ENCODE peak calls at places on chromosomes 1 and 21, in four cellular contexts. L is DMS53, E is AG08395, J is AG04449. N is an unnamed sample.

GRCh38 chr1:235253219-235253640 is 74.7 kb downstream of the ARID4B start:
- DNase-seq in L (peak), E (peak), J (no peak), N (peak)

GRCh38 chr1:77533660-77534295 is 148.7 kb downstream of the ZZZ3 start:
- DNase-seq in L (peak), E (peak), J (no peak), N (peak)

GRCh38 chr1:29441916-29442668 is 205.8 kb downstream of the PTPRU start:
- DNase-seq in L (no peak), E (no peak), J (no peak), N (no peak)

GRCh38 chr1:20448626-20449215 is 37.3 kb downstream of the CAMK2N1 start:
- DNase-seq in L (no peak), E (no peak), J (no peak), N (no peak)

GRCh38 chr1:56577859-56578663 is 1.3 kb downstream of the PLPP3 start:
- DNase-seq in L (peak), E (peak), J (no peak), N (no peak)

GRCh38 chr1:2650967-2651645 is 18.3 kb upstream of the MMEL1 start:
- DNase-seq in L (no peak), E (no peak), J (no peak), N (no peak)

GRCh38 chr1:18529714-18530113 is 49.0 kb downstream of the KLHDC7A start:
- DNase-seq in L (no peak), E (no peak), J (no peak), N (no peak)

GRCh38 chr1:53860967-53861411 is 22.9 kb upstream of the NDC1 start:
- DNase-seq in L (peak), E (peak), J (no peak), N (peak)

GRCh38 chr1:230517786-230518185 is 91.7 kb upstream of the PGBD5 start:
- DNase-seq in L (peak), E (no peak), J (no peak), N (no peak)

GRCh38 chr1:52552236-52552504 is 722 bp downstream of the TUT4 start:
- DNase-seq in L (peak), E (peak), J (no peak), N (no peak)

GRCh38 chr1:43540653-43541071 is 10.0 kb downstream of the PTPRF start:
- DNase-seq in L (no peak), E (peak), J (no peak), N (no peak)

GRCh38 chr21:46081022-46081861 is 16.7 kb upstream of the COL6A2 start:
- DNase-seq in L (no peak), E (peak), J (no peak), N (no peak)

GRCh38 chr1:16608838-16609560 is 4.4 kb downstream of the NBPF1 start:
- DNase-seq in L (peak), E (no peak), J (no peak), N (no peak)

GRCh38 chr1:160125761-160126160 is 10.2 kb downstream of the ATP1A2 start:
- DNase-seq in L (no peak), E (no peak), J (no peak), N (peak)

GRCh38 chr1:209927466-209927865 is 10.6 kb upstream of the SYT14 start:
- DNase-seq in L (no peak), E (no peak), J (no peak), N (no peak)

GRCh38 chr1:11486610-11487009 is 7.7 kb downstream of the DISP3 start:
- DNase-seq in L (no peak), E (no peak), J (no peak), N (no peak)

GRCh38 chr1:162276493-162276892 is 100.2 kb downstream of the SPATA46 start:
- DNase-seq in L (peak), E (peak), J (no peak), N (peak)

GRCh38 chr21:33567914-33568313 is 20.6 kb downstream of the DONSON start:
- DNase-seq in L (no peak), E (no peak), J (no peak), N (no peak)

GRCh38 chr1:245585252-245585959 is 430.6 kb downstream of the KIF26B start:
- DNase-seq in L (no peak), E (peak), J (peak), N (peak)

GRCh38 chr1:178540646-178541045 is 27.7 kb downstream of the TEX35 start:
- DNase-seq in L (no peak), E (peak), J (peak), N (peak)

GRCh38 chr1:61095127-61095812 is 12.9 kb downstream of the NFIA start:
- DNase-seq in L (no peak), E (no peak), J (no peak), N (no peak)

GRCh38 chr1:8374812-8375211 is 56.9 kb downstream of the SLC45A1 start:
- DNase-seq in L (peak), E (no peak), J (no peak), N (no peak)

GRCh38 chr1:230232352-230232751 is 165.3 kb downstream of the GALNT2 start:
- DNase-seq in L (no peak), E (no peak), J (no peak), N (no peak)

GRCh38 chr21:38542263-38542662 is 44.0 kb upstream of the ERG start:
- DNase-seq in L (no peak), E (no peak), J (no peak), N (no peak)

GRCh38 chr1:6181347-6181770 is 1.2 kb upstream of the CHD5 start:
- DNase-seq in L (no peak), E (no peak), J (no peak), N (no peak)

GRCh38 chr1:9069324-9070100 is at the start of gene SLC2A5:
- DNase-seq in L (no peak), E (no peak), J (no peak), N (no peak)

GRCh38 chr1:10253755-10254154 is 43.4 kb downstream of the KIF1B start:
- DNase-seq in L (peak), E (peak), J (peak), N (peak)

GRCh38 chr1:25683731-25684130 is 67.1 kb downstream of the MAN1C1 start:
- DNase-seq in L (no peak), E (no peak), J (no peak), N (no peak)